ENCODE peak calls at places on chromosomes 3 and 15, in six cellular contexts. W, R, L, T, U and D are unnamed samples.

GRCh38 chr15:73881539-73882320 is 8.4 kb downstream of the TBC1D21 start:
- DNase-seq in W (no peak), R (no peak), L (no peak), T (no peak), U (no peak), D (no peak)

GRCh38 chr15:65939901-65940617 is 70.8 kb downstream of the RAB11A start:
- DNase-seq in W (no peak), R (no peak), L (no peak), T (no peak), U (no peak), D (peak; percentile 6)

GRCh38 chr3:183485093-183485492 is 56.7 kb upstream of the MCF2L2 start:
- DNase-seq in W (no peak), R (no peak), L (no peak), T (no peak), U (no peak), D (no peak)

GRCh38 chr3:148211725-148212124 is 486.0 kb upstream of the AGTR1 start:
- DNase-seq in W (no peak), R (no peak), L (no peak), T (no peak), U (no peak), D (no peak)

GRCh38 chr15:48795901-48796300 is 15.0 kb downstream of the CEP152 start:
- DNase-seq in W (no peak), R (no peak), L (no peak), T (no peak), U (no peak), D (no peak)

GRCh38 chr15:87120555-87120954 is 1040.9 kb downstream of the AGBL1 start:
- DNase-seq in W (no peak), R (no peak), L (no peak), T (no peak), U (no peak), D (no peak)

GRCh38 chr15:76312540-76313174 is 1.4 kb upstream of the ETFA start:
- DNase-seq in W (no peak), R (no peak), L (no peak), T (no peak), U (no peak), D (peak; percentile 56)

GRCh38 chr3:71847794-71848193 is 62.8 kb upstream of the PROK2 start:
- DNase-seq in W (no peak), R (no peak), L (no peak), T (no peak), U (no peak), D (no peak)

GRCh38 chr15:71444866-71445590 is 329.8 kb downstream of the THSD4 start:
- DNase-seq in W (no peak), R (no peak), L (no peak), T (no peak), U (no peak), D (no peak)

GRCh38 chr15:40340038-40340739 is 550 bp downstream of the CCDC9B start:
- DNase-seq in W (peak; percentile 70), R (peak; percentile 83), L (no peak), T (peak; percentile 85), U (no peak), D (peak; percentile 81)

GRCh38 chr15:40232625-40233070 is 6.2 kb upstream of the PAK6 start:
- DNase-seq in W (no peak), R (no peak), L (no peak), T (no peak), U (no peak), D (no peak)

GRCh38 chr15:43954181-43954621 is 127.4 kb downstream of the WDR76 start:
- DNase-seq in W (no peak), R (no peak), L (no peak), T (no peak), U (no peak), D (no peak)

GRCh38 chr15:31078461-31078860 is 23.1 kb downstream of the TRPM1 start:
- DNase-seq in W (no peak), R (no peak), L (no peak), T (no peak), U (no peak), D (no peak)

GRCh38 chr3:62376906-62377865 is 3.8 kb upstream of the FEZF2 start:
- DNase-seq in W (no peak), R (no peak), L (no peak), T (no peak), U (no peak), D (no peak)

GRCh38 chr3:72210248-72210647 is 425.3 kb upstream of the PROK2 start:
- DNase-seq in W (no peak), R (no peak), L (no peak), T (no peak), U (no peak), D (no peak)

GRCh38 chr15:90019611-90020010 is 18.5 kb downstream of the ZNF710 start:
- DNase-seq in W (no peak), R (no peak), L (no peak), T (no peak), U (no peak), D (no peak)

GRCh38 chr15:81296218-81296617 is 27.7 kb downstream of the STARD5 start:
- DNase-seq in W (no peak), R (no peak), L (no peak), T (no peak), U (peak; percentile 41), D (no peak)

GRCh38 chr3:192409838-192410683 is 317.3 kb downstream of the FGF12 start:
- DNase-seq in W (no peak), R (no peak), L (no peak), T (peak; percentile 19), U (no peak), D (no peak)

DNA sequence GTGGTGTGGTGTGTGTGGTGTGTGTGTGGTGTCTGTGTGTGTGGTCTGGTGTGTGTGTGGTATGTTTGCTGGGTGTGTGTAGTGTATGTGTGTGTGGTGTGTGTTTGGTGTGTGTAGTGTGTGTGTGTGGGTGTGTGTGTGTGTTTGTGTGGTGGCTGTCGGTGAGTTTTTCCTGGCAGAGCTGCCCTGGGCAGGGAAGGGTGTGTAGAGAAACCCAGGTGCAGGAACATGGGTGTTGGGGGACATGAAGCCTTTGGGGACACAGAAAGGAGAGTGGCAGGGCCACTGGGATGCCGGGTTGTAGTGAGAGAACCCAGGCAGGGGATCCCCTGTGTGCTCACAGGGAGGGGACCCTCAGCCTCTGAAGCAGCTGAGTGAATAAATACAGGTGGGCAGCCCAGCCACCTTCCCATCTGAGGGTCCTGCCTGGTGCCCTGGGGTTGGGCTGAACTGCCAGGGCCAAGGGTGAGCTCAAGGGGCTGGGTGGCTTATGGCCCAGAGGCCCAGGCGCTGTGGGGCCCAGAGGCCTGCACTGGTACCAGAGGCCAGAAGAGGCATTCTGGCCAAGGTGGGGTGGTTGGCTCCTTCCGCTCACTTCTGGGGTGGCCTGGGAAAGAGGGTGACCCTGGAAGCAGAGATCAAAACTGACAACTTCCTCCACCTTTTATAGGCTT is 48.5 kb upstream of the CTSH start:
- DNase-seq in W (no peak), R (no peak), L (no peak), T (no peak), U (no peak), D (no peak)
- H3K4me1 ChIP-seq in W (peaks cover 48% of the 10 kb centered on the region), R (peaks cover 3% of the 10 kb centered on the region), L (peaks cover 5% of the 10 kb centered on the region), T (no peaks in the 10 kb centered on the region), U (peaks cover 9% of the 10 kb centered on the region), D (peaks cover 36% of the 10 kb centered on the region)

DNA sequence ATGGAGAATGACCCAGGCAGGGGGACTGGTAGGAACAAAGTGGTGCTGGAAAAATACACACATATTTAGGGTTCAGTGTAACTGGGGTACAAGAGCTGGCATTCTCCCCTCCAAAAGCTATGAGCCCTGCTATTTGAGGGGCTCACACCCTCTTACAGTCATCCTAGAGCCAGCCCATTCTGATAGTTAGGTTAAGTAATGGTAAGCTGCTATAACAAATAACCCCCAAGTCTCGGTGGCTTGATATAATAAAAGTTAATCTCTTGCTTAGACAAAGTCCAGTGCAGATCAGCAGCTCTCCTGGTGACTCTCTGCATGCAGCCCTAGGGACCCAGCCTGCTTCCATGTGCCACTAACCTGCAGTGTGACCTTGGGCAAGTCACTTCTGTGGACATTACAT is 234.9 kb upstream of the HES1 start:
- DNase-seq in W (no peak), R (no peak), L (no peak), T (no peak), U (no peak), D (no peak)
- H3K4me1 ChIP-seq in W (peaks cover 7% of the 10 kb centered on the region), R (peaks cover 14% of the 10 kb centered on the region), L (peaks cover 12% of the 10 kb centered on the region), T (no peaks in the 10 kb centered on the region), U (peaks cover 13% of the 10 kb centered on the region), D (no peaks in the 10 kb centered on the region)

DNA sequence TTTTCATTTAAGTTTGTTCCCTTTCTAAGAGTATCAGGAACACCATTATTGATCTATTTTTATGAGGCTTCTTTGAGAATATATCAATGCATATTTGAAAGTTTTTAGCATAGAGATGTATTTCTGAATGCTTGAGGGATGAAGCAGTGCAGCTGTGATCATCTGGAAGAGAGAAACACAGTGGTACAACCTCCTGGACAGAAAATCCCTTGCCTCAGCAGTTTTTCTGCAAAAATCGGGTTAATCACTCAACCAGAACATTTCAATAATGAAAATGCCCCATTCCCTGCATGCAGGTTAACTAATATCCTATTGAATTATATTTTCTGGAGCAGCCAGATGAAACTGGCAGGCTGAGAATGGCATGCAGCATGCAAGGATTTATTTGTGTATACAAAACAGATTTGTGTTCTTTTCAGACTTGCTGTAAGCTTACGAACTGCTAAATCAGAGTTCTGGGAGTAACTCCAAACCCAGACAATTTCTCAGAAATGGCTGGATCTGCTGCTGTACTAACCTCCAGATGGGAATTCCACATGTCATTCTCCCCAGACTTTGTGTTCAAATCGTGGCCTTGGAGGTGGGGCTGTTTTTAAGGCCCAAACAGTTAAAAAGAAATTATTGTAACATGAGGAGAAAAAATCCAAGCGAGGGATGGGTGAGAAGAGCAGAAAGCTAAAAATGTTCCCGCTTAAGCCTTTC is 39.1 kb downstream of the SLC9A9 start:
- DNase-seq in W (no peak), R (peak; percentile 28), L (no peak), T (no peak), U (no peak), D (no peak)
- H3K4me1 ChIP-seq in W (peaks cover 31% of the 10 kb centered on the region), R (peaks cover 4% of the 10 kb centered on the region), L (no peaks in the 10 kb centered on the region), T (peaks cover 3% of the 10 kb centered on the region), U (no peaks in the 10 kb centered on the region), D (no peaks in the 10 kb centered on the region)

GRCh38 chr15:85755471-85755870 is 39.3 kb downstream of the KLHL25 start:
- DNase-seq in W (no peak), R (peak; percentile 10), L (no peak), T (no peak), U (no peak), D (no peak)
- H3K4me1 ChIP-seq in W (peaks cover 17% of the 10 kb centered on the region), R (peaks cover 7% of the 10 kb centered on the region), L (peaks cover 15% of the 10 kb centered on the region), T (peaks cover 9% of the 10 kb centered on the region), U (no peaks in the 10 kb centered on the region), D (no peaks in the 10 kb centered on the region)

DNA sequence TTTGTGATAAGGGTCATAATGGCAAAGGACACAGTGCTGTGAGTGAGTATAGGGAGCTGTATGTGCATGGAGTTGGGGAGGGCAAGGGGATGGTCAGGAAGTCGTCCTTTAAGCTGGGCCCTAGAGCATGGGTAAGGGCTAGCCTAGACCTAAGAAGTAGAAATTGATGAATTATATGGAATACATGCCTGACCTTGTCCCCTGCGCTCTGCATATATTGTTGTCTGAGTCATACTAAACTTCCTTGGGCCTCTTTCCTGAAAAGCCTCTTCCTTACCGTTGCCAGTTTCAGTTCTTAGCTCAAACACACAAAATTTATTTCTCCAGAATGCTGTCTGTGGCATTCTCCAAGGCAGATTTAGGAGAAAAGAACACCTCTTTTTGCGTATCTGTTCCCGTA is 4.6 kb downstream of the SNRK start:
- DNase-seq in W (no peak), R (no peak), L (no peak), T (no peak), U (no peak), D (no peak)
- H3K4me1 ChIP-seq in W (peaks cover 82% of the 10 kb centered on the region), R (peaks cover 15% of the 10 kb centered on the region), L (peaks cover 61% of the 10 kb centered on the region), T (peaks cover 14% of the 10 kb centered on the region), U (peaks cover 32% of the 10 kb centered on the region), D (peaks cover 9% of the 10 kb centered on the region)